ENCODE peak calls at places on chromosomes 5 and 9, in seven cellular contexts. R is HCT116, N is IMR-90, T is K562, H is H1, S is HepG2, P is GM12878. K is an unnamed sample.
A peak's percentile ranks its signal among the peaks of the same experiment; 100 is the strongest.

GRCh38 chr5:143576721-143577484 is 173.4 kb upstream of the NR3C1 start:
- DNase-seq in S (no peak), H (no peak), T (no peak), P (no peak), R (no peak), N (peak; percentile 85), K (peak; percentile 77)

GRCh38 chr5:173564106-173564505 is 52.3 kb downstream of the BOD1 start:
- DNase-seq in T (no peak), H (no peak), N (no peak), R (no peak), S (no peak), P (no peak), K (no peak)

GRCh38 chr5:111830333-111830732 is 73.3 kb upstream of the NREP start:
- DNase-seq in H (no peak), S (no peak), P (no peak), T (no peak), R (peak; percentile 41), N (peak; percentile 70), K (peak; percentile 30)

GRCh38 chr9:34995288-34996060 is 5.9 kb downstream of the DNAJB5 start:
- DNase-seq in T (peak; percentile 42), R (no peak), H (no peak), N (peak; percentile 55), P (no peak), S (peak; percentile 43), K (peak; percentile 42)

GRCh38 chr9:22683393-22684075 is 236.9 kb downstream of the DMRTA1 start:
- DNase-seq in N (peak; percentile 88), P (no peak), R (no peak), S (no peak), T (no peak), H (no peak), K (no peak)

GRCh38 chr5:163548649-163549048 is 43.2 kb downstream of the MAT2B start:
- DNase-seq in R (no peak), N (no peak), T (no peak), P (no peak), S (no peak), H (no peak), K (no peak)

GRCh38 chr5:40572947-40573346 is 106.8 kb upstream of the PTGER4 start:
- DNase-seq in N (peak; percentile 88), S (no peak), P (no peak), H (no peak), R (no peak), T (no peak), K (no peak)

GRCh38 chr9:121568101-121568460 is 68.4 kb upstream of the GGTA1 start:
- DNase-seq in P (no peak), R (no peak), H (no peak), N (no peak), T (no peak), S (no peak), K (peak; percentile 58)

GRCh38 chr5:172498431-172499129 is 44.3 kb upstream of the SH3PXD2B start:
- DNase-seq in R (no peak), P (no peak), N (no peak), H (no peak), T (no peak), S (no peak), K (no peak)

GRCh38 chr5:14840624-14841023 is 31.0 kb downstream of the ANKH start:
- DNase-seq in T (no peak), R (no peak), S (no peak), H (no peak), P (no peak), N (no peak), K (no peak)

GRCh38 chr9:98318834-98319478 is 63.5 kb upstream of the TBC1D2 start:
- DNase-seq in P (no peak), N (peak; percentile 86), R (no peak), S (no peak), T (peak; percentile 84), H (no peak), K (no peak)

GRCh38 chr5:177472460-177473441 is 683 bp downstream of the DBN1 start:
- DNase-seq in T (peak; percentile 76), H (no peak), S (peak; percentile 25), R (no peak), N (no peak), P (no peak), K (peak; percentile 54)

GRCh38 chr9:95441081-95441480 is 75.7 kb downstream of the PTCH1 start:
- DNase-seq in R (no peak), P (no peak), S (no peak), H (no peak), T (no peak), N (no peak), K (no peak)

GRCh38 chr9:111148390-111148993 is 110.2 kb upstream of the LPAR1 start:
- DNase-seq in T (no peak), P (no peak), H (no peak), R (no peak), S (no peak), N (peak; percentile 22), K (no peak)

GRCh38 chr9:125942111-125942510 is 194.9 kb downstream of the PBX3 start:
- DNase-seq in P (no peak), S (no peak), H (no peak), R (no peak), T (no peak), N (no peak), K (no peak)

GRCh38 chr5:126383755-126384154 is 39.5 kb upstream of the GRAMD2B start:
- DNase-seq in P (no peak), T (no peak), S (no peak), H (no peak), R (no peak), N (peak; percentile 47), K (no peak)

GRCh38 chr5:119055267-119055666 is 15.6 kb upstream of the DMXL1 start:
- DNase-seq in T (no peak), P (no peak), H (no peak), S (no peak), R (no peak), N (no peak), K (no peak)

GRCh38 chr9:28915256-28915930 is 1342.1 kb upstream of the C9orf72 start:
- DNase-seq in N (no peak), H (no peak), T (no peak), P (no peak), R (no peak), S (no peak), K (no peak)

GRCh38 chr9:5879419-5880181 is 11.1 kb upstream of the MLANA start:
- DNase-seq in R (peak; percentile 88), P (no peak), H (no peak), T (peak; percentile 84), N (peak; percentile 71), S (peak; percentile 46), K (peak; percentile 37)

GRCh38 chr5:55934720-55935119 is 60.0 kb downstream of the IL6ST start:
- DNase-seq in P (no peak), H (no peak), R (no peak), S (no peak), N (no peak), T (no peak), K (no peak)
- TF ChIP-seq POLR2A in P (no peak), H (no peak), R (no peak), S (no peak), N (no peak), T (no peak), K (no peak)

DNA sequence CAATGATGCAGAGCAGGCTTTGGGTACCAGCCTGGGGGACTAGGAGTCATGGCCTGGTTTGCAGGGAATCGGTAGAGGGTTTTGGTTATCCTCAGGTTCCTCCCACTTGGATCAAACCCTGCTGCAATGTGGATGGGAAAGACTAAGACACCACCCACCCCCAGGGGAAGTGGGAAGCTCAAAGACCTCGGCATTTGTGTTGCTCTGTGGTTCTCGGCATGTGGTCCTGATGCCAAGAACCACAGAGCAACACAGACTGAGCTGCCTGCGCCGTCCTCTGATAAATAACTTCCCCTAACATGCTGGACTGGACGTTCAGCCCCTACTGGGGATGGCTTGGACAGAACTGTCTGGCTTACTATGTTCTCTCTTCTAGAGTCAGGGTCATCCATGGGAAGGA is 134.8 kb downstream of the SYK start:
- DNase-seq in N (no peak), T (no peak), P (no peak), S (no peak), R (no peak), H (no peak), K (no peak)
- H3K4me2 ChIP-seq in N (no peak overlapping the region), T (no peak overlapping the region), P (no peak overlapping the region), S (no peak overlapping the region), R (no peak overlapping the region), H (no peak overlapping the region), K (no peak overlapping the region)

GRCh38 chr9:14511452-14511851 is 181.8 kb downstream of the ZDHHC21 start:
- DNase-seq in R (no peak), S (no peak), P (no peak), H (no peak), T (peak; percentile 63), N (no peak), K (no peak)

GRCh38 chr9:14517154-14517906 is 175.9 kb downstream of the ZDHHC21 start:
- DNase-seq in S (no peak), P (no peak), T (no peak), N (no peak), H (no peak), R (no peak), K (no peak)

GRCh38 chr9:14512942-14513341 is 180.3 kb downstream of the ZDHHC21 start:
- DNase-seq in N (no peak), R (no peak), T (no peak), H (no peak), P (no peak), S (no peak), K (no peak)

GRCh38 chr9:14515564-14516198 is 177.6 kb downstream of the ZDHHC21 start:
- DNase-seq in S (no peak), N (no peak), T (no peak), H (peak; percentile 65), P (no peak), R (no peak), K (no peak)

GRCh38 chr9:14515049-14515448 is 178.2 kb downstream of the ZDHHC21 start:
- DNase-seq in R (no peak), P (no peak), N (no peak), H (no peak), T (no peak), S (no peak), K (no peak)
- H2AFZ ChIP-seq in R (no peak overlapping the region), P (no peak overlapping the region), N (no peak overlapping the region), H (no peak overlapping the region), T (peak overlapping the region; percentile 96), S (no peak overlapping the region), K (no peak overlapping the region)

DNA sequence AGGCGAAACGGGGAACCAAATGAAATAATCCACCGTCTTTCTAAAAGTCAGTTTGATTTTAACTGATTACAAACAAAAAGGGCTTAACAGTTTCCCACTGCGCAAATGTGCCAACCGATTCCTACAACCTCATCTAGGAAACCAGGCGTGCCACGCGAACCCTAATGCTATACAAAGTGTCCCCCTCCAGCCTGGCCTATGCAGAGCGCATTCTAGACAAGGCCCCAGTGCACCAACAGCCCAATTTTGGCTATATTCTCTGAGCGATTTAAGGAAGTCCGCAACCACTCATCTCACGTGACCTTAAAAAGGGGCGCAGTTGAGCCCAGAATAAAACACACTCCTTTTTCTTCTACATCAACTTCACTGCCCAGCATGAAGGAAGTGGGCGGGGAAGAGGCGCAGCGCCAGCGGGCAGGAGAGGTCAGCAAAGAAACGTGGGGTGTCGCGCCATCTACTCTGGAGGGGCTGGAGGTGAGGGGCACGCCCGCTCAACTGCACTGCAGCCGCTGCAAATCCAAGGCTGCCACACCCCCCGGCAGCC is 779 bp downstream of the FAM13B start:
- DNase-seq in N (peak; percentile 43), S (no peak), T (no peak), R (no peak), H (peak; percentile 29), P (peak; percentile 82), K (peak; percentile 71)
- TF ChIP-seq POLR2A in N (no peak), S (no peak), T (no peak), R (no peak), H (no peak), P (no peak), K (no peak)

GRCh38 chr5:90641528-90641927 is 82.9 kb downstream of the ADGRV1 start:
- DNase-seq in N (no peak), H (no peak), S (no peak), P (peak; percentile 55), R (no peak), T (no peak), K (no peak)
- H3K4me2 ChIP-seq in N (no peak overlapping the region), H (no peak overlapping the region), S (no peak overlapping the region), P (peak overlapping the region; percentile 86), R (no peak overlapping the region), T (peak overlapping the region; percentile 35), K (no peak overlapping the region)